ENCODE peak calls at places on chromosomes 6 and 20, in seven cellular contexts. Y, L, F, A, H, G and I are unnamed samples. For H3K27me3 and H3K4me1, the result is how much of the 10 kb centered on the place peaks cover.

GRCh38 chr6:112626468-112627082 is 279.4 kb downstream of the RFPL4B start:
- DNase-seq in F (no peak), L (no peak), H (peak), A (no peak), G (no peak), Y (no peak), I (no peak)

GRCh38 chr20:54290636-54291035 is 82.7 kb downstream of the PFDN4 start:
- DNase-seq in H (no peak), F (no peak), L (no peak), G (no peak), A (no peak), Y (no peak), I (no peak)

GRCh38 chr6:83873869-83874268 is 14.4 kb downstream of the CYB5R4 start:
- DNase-seq in H (no peak), G (no peak), A (no peak), Y (no peak), L (no peak), F (no peak), I (no peak)

GRCh38 chr6:127376685-127377084 is 33.3 kb upstream of the ECHDC1 start:
- DNase-seq in G (no peak), Y (no peak), L (no peak), H (peak), A (no peak), F (no peak), I (no peak)

GRCh38 chr6:90343581-90343980 is 46.9 kb upstream of the BACH2 start:
- DNase-seq in A (no peak), L (no peak), F (peak), H (peak), Y (no peak), G (peak), I (no peak)

GRCh38 chr6:55825402-55826051 is 49.9 kb downstream of the BMP5 start:
- DNase-seq in H (peak), G (no peak), L (no peak), A (no peak), Y (no peak), F (no peak), I (peak)

GRCh38 chr20:35463455-35464300 is 8.3 kb downstream of the CEP250 start:
- DNase-seq in F (no peak), G (no peak), H (peak), A (no peak), Y (peak), L (peak), I (peak)

GRCh38 chr6:134932121-134932520 is 17.8 kb downstream of the ALDH8A1 start:
- DNase-seq in G (no peak), L (no peak), A (no peak), Y (no peak), F (no peak), H (no peak), I (no peak)

GRCh38 chr6:80527552-80528052 is 421.1 kb downstream of the BCKDHB start:
- DNase-seq in H (peak), G (no peak), Y (peak), F (no peak), A (no peak), L (no peak), I (no peak)

GRCh38 chr6:109071125-109071917 is 23.3 kb downstream of the SESN1 start:
- DNase-seq in A (no peak), G (no peak), L (no peak), Y (no peak), H (no peak), F (no peak), I (no peak)

GRCh38 chr20:59937150-59937549 is 3.0 kb downstream of the PPP1R3D start:
- DNase-seq in F (no peak), L (no peak), A (no peak), Y (no peak), H (no peak), G (no peak), I (no peak)

GRCh38 chr6:112337209-112337638 is 9.9 kb upstream of the RFPL4B start:
- DNase-seq in F (peak), Y (no peak), A (peak), G (peak), H (peak), L (peak), I (peak)

GRCh38 chr6:89508755-89509563 is 76.0 kb downstream of the ANKRD6 start:
- DNase-seq in Y (no peak), A (no peak), L (peak), F (peak), H (no peak), G (no peak), I (no peak)

GRCh38 chr20:61523145-61523544 is 271.1 kb downstream of the CDH4 start:
- DNase-seq in Y (no peak), F (no peak), G (no peak), H (no peak), A (no peak), L (no peak), I (no peak)

GRCh38 chr20:52972190-52972937 is at the start of gene TSHZ2:
- DNase-seq in L (peak), A (peak), Y (no peak), G (peak), F (peak), H (peak), I (peak)

GRCh38 chr6:141580988-141581387 is 551.7 kb upstream of the GJE1 start:
- DNase-seq in L (no peak), A (no peak), G (no peak), F (no peak), Y (no peak), H (peak), I (no peak)

GRCh38 chr6:31401403-31401802 is 2.0 kb upstream of the MICA start:
- DNase-seq in G (peak), Y (peak), H (peak), A (no peak), L (peak), F (peak), I (peak)

GRCh38 chr6:35230950-35231349 is 17.2 kb downstream of the SCUBE3 start:
- DNase-seq in A (peak), Y (no peak), G (no peak), L (peak), H (no peak), F (peak), I (no peak)

GRCh38 chr6:100503043-100503442 is 38.3 kb upstream of the SIM1 start:
- DNase-seq in Y (no peak), L (no peak), F (no peak), H (no peak), G (no peak), A (no peak), I (no peak)

GRCh38 chr20:32355417-32355841 is 2.7 kb upstream of the ASXL1 start:
- DNase-seq in F (no peak), A (no peak), L (no peak), G (no peak), Y (no peak), H (no peak), I (no peak)

GRCh38 chr6:24547243-24547642 is 52.5 kb downstream of the ALDH5A1 start:
- DNase-seq in F (no peak), G (no peak), A (no peak), L (no peak), Y (no peak), H (no peak), I (no peak)

GRCh38 chr6:139925894-139926641 is 551.6 kb upstream of the CITED2 start:
- DNase-seq in H (peak), F (no peak), A (no peak), L (no peak), Y (no peak), G (no peak), I (peak)

GRCh38 chr6:134026597-134026996 is 25.8 kb downstream of the SLC2A12 start:
- DNase-seq in G (no peak), H (peak), F (no peak), Y (peak), A (no peak), L (no peak), I (no peak)

GRCh38 chr6:7073810-7074525 is 33.8 kb upstream of the RREB1 start:
- DNase-seq in Y (no peak), L (peak), H (no peak), F (peak), A (no peak), G (peak), I (no peak)

GRCh38 chr20:25282796-25283195 is 34.9 kb downstream of the PYGB start:
- DNase-seq in F (no peak), L (no peak), Y (no peak), G (no peak), H (no peak), A (no peak), I (peak)

GRCh38 chr6:118892248-118893094 is 1.5 kb upstream of the ASF1A start:
- DNase-seq in H (no peak), G (no peak), F (no peak), Y (no peak), A (no peak), L (no peak), I (no peak)

DNA sequence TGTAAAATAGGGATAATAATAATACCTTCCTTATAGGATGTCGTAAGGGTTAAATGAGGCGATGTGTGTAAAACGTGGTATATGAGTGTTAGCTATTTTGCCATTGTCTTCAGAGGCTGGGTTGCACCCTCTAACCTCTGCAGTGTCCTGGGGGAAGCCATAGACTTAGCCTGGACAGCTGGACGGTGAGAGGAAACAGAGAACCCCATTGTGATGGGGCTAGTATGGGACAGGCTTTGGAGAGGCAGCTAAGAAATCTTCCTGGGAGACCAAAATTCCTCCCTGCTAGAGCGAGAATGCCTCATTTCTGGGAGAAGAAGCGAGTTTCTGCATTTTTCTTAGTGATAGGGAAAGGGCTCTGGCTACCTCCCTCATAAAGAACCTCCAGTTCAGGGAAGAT is 22.8 kb downstream of the KCNB1 start:
- DNase-seq in A (no peak), F (no peak), Y (no peak), H (no peak), L (no peak), G (no peak), I (no peak)
- H3K27me3 ChIP-seq in A (under half), F (under half), Y (half or more), H (under half), L (under half), G (under half), I (under half)

DNA sequence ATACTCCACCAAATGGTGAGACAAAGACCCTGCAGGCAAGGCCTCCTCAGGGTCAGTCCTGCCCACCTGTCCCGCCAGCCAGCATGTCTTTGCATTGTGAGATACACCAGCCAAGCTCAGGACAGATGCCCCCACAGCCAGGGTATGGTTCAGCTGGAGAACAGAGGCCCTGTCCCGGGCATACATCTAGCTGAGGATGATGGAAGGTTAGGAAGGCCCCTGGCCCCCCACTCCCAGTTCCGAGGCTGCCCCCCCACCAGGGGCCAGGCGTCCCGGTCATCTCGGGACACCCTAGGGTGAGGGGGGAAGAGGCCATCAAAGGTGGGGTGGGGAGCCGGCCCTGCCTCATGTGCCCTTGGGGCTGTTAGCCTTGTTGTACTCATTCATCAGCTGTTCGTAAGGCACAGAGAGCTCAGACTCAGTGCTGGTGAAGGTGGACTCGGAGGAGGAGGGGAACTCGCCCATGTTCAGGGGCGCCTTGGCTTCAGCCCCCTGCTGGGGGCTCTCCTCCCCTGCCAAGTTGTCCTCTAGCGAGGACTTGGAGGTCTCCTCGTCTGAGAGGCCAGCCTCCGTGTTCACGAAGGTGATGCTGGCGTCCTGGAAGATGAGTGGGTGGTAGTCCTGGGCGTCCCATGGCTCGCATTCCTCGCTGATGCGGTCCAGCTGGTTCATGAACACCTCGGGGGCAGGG is 38.6 kb downstream of the KCNK5 start:
- DNase-seq in G (no peak), H (no peak), Y (no peak), L (no peak), F (no peak), A (no peak), I (no peak)
- H3K4me1 ChIP-seq in G (under half), H (under half), Y (under half), L (under half), F (under half), A (under half), I (under half)

GRCh38 chr6:28789553-28790083 is 134.2 kb downstream of the TRIM27 start:
- DNase-seq in F (peak), H (peak), L (no peak), G (no peak), Y (peak), A (no peak), I (peak)

GRCh38 chr6:28791002-28791383 is 132.8 kb downstream of the TRIM27 start:
- DNase-seq in G (no peak), F (no peak), A (no peak), L (no peak), H (no peak), Y (no peak), I (no peak)

DNA sequence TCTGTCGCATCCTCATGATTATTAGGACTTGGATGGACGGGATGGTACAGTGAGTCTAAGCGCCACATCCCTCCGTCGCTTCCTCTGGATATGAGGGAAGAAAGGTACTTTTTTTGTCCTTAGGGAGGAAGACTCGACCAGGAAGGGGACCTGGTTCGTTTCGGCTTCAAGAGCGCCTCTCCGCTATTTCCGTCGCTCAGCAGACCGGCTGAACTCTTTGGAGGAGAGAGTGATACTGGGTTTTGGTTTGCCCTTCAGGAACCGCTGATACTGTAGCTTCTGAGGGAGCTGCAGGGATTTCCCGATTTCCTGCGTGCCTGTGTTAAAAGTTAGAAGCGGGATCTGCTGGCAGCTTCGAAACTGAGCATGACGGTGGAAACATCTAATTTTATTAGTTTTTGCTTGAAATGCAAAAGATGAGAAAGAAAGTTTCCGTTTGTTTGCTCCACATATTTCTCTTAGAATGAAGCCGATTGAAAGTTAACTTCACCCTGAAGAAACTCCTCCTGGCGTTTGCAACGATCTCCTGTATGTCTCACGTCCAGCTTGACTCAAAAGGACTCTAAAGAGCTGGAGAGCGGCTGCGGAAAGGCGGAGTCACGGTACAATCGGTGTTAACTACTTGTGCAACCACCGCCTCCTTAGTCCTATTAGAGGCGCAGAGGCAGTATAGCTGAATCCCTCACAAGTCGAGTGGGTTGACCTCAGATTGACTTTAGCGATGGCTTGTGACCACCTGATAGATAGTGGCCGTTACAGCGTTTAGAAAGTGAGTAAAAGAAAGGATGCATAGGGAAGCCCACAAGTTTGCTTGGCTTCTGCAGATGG is 129.4 kb downstream of the TRIM27 start:
- DNase-seq in G (no peak), L (no peak), Y (no peak), F (no peak), H (peak), A (no peak), I (peak)
- TF ChIP-seq CTCF in G (no peak), L (no peak), Y (no peak), F (no peak), H (no peak), A (no peak), I (no peak)

GRCh38 chr20:46101957-46102356 is 12.2 kb upstream of the NCOA5 start:
- DNase-seq in F (no peak), G (no peak), H (no peak), L (no peak), Y (no peak), A (no peak), I (no peak)

GRCh38 chr20:46102940-46103339 is 13.2 kb upstream of the NCOA5 start:
- DNase-seq in A (no peak), G (no peak), Y (peak), L (no peak), H (no peak), F (no peak), I (no peak)

GRCh38 chr20:46104262-46104661 is 13.9 kb upstream of the CD40 start:
- DNase-seq in G (no peak), F (no peak), H (no peak), L (no peak), Y (peak), A (no peak), I (no peak)

DNA sequence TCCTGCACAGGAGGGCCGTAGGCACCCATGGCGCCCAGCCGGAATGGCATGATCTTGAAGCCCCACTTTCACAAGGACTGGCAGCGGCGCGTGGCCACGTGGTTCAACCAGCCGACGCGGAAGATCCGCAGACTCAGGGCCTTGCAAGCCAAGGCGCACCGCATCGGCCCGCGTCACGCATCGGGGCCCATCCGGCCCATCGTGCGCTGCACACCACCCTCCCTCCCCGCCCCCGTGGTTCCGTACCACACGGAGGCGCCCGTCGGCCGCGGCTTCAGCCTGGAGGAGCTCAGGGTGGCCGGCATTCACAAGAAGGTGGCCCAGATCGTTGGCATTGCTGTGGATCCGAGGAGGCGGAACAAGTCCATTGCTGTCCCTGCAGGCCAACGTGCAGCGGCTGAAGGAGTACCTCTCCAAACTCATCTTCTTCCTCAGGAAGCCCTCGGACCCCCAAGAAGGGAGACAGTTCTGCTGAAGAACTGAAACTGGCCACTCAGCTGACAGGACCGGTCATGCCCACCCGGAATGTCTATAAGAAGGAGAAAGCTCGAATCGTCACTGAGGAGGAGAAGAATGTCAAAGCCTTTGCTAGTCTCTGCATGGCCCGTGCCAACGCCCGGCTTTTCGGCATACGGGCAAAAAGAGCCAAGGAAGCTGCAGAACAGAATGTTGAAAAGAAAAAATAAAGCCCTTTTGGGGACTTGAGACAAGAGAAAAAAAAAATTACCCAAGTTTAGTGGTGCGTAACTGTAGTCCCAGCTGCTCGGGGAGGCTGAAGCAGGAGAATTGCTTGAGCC is 9.9 kb upstream of the NCOA5 start:
- DNase-seq in F (no peak), L (no peak), Y (peak), A (peak), G (no peak), H (no peak), I (no peak)
- H3K27me3 ChIP-seq in F (under half), L (half or more), Y (half or more), A (half or more), G (under half), H (under half), I (under half)

GRCh38 chr6:25794784-25795183 is 37.1 kb downstream of the SLC17A1 start:
- DNase-seq in H (no peak), G (no peak), L (no peak), A (no peak), Y (no peak), F (no peak), I (no peak)

GRCh38 chr6:25793970-25794369 is 37.9 kb downstream of the SLC17A1 start:
- DNase-seq in F (no peak), L (no peak), G (no peak), A (no peak), H (no peak), Y (no peak), I (no peak)

GRCh38 chr6:25789475-25789874 is 34.9 kb downstream of the SLC17A4 start:
- DNase-seq in G (no peak), H (no peak), L (no peak), A (no peak), Y (no peak), F (no peak), I (no peak)

GRCh38 chr6:25788305-25788922 is 33.9 kb downstream of the SLC17A4 start:
- DNase-seq in A (no peak), F (no peak), Y (peak), G (no peak), H (peak), L (peak), I (peak)

GRCh38 chr6:25792016-25792415 is 37.5 kb downstream of the SLC17A4 start:
- DNase-seq in G (no peak), A (no peak), F (no peak), Y (no peak), H (no peak), L (no peak), I (no peak)
- H3K4me1 ChIP-seq in G (under half), A (under half), F (under half), Y (under half), H (under half), L (under half), I (under half)

GRCh38 chr6:27133281-27134227 is 113.9 kb upstream of the PRSS16 start:
- DNase-seq in L (peak), H (peak), Y (peak), F (peak), G (peak), A (peak), I (peak)

GRCh38 chr6:27129917-27130316 is 117.6 kb upstream of the PRSS16 start:
- DNase-seq in H (no peak), G (no peak), A (no peak), F (no peak), Y (no peak), L (no peak), I (no peak)

GRCh38 chr6:27130668-27131428 is 116.7 kb upstream of the PRSS16 start:
- DNase-seq in H (no peak), A (no peak), Y (no peak), L (no peak), F (no peak), G (no peak), I (no peak)

GRCh38 chr6:27135087-27135657 is 112.3 kb upstream of the PRSS16 start:
- DNase-seq in A (no peak), Y (no peak), L (no peak), H (no peak), G (no peak), F (no peak), I (no peak)

GRCh38 chr6:27132532-27133280 is 114.8 kb upstream of the PRSS16 start:
- DNase-seq in A (peak), L (peak), Y (peak), G (peak), H (peak), F (peak), I (peak)
- TF ChIP-seq CTCF in A (no peak), L (no peak), Y (no peak), G (no peak), H (no peak), F (no peak), I (no peak)

DNA sequence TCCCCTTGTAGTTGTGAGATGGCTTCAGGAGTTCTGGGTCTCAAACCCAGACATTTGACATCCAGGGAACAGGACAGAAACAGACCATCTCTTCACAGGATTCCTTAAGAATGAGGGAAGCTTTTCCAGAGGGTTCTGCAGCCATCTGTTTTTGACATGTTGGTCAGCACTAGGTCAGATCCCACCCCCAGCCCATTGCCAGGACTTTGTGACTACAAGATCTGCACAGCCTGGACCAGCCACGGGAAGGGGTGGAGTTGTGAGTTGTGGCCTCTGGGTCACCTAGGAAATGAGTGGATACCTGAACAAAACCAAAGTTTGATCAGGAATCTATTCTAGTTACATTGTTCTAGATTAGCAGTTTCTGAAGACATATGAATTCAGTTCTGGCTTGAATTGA is 39.2 kb upstream of the SSTR4 start:
- DNase-seq in Y (no peak), F (no peak), L (no peak), A (no peak), G (no peak), H (no peak), I (no peak)
- H3K27me3 ChIP-seq in Y (under half), F (under half), L (under half), A (under half), G (under half), H (under half), I (under half)